ENCODE peak calls at places on chromosomes 6 and 20, in four cellular contexts. Q is neural progenitor cell; Z is HCT116; R is CD4-positive, CD25-positive, alpha-beta regulatory T cell. K is an unnamed sample.

GRCh38 chr6:56399672-56400263 is 152.4 kb upstream of the COL21A1 start:
- DNase-seq in Q (no peak), Z (no peak), R (no peak), K (no peak)

GRCh38 chr6:41467627-41468404 is 78.4 kb upstream of the FOXP4 start:
- DNase-seq in Q (no peak), Z (no peak), R (no peak), K (no peak)

GRCh38 chr6:16163535-16164300 is 34.8 kb downstream of the MYLIP start:
- DNase-seq in Q (no peak), Z (no peak), R (no peak), K (no peak)

GRCh38 chr6:169652896-169653295 is 48.9 kb downstream of the WDR27 start:
- DNase-seq in Q (no peak), Z (no peak), R (no peak), K (no peak)

GRCh38 chr6:39407446-39407993 is 85.0 kb upstream of the KCNK16 start:
- DNase-seq in Q (no peak), Z (no peak), R (no peak), K (no peak)

GRCh38 chr6:3355358-3356055 is 96.8 kb downstream of the PSMG4 start:
- DNase-seq in Q (peak; percentile 48), Z (no peak), R (peak; percentile 9), K (no peak)

GRCh38 chr20:50625986-50626677 is 65.2 kb downstream of the RIPOR3 start:
- DNase-seq in Q (peak; percentile 65), Z (peak; percentile 36), R (no peak), K (peak; percentile 68)

GRCh38 chr6:15308445-15309213 is 62.8 kb downstream of the JARID2 start:
- DNase-seq in Q (no peak), Z (no peak), R (no peak), K (no peak)

GRCh38 chr6:158002951-158003853 is 21.5 kb downstream of the SYNJ2 start:
- DNase-seq in Q (peak; percentile 50), Z (no peak), R (no peak), K (no peak)

GRCh38 chr6:106788761-106789160 is 159.4 kb downstream of the QRSL1 start:
- DNase-seq in Q (peak; percentile 6), Z (no peak), R (no peak), K (no peak)

GRCh38 chr20:10521836-10522235 is 86.7 kb downstream of the SLX4IP start:
- DNase-seq in Q (no peak), Z (no peak), R (no peak), K (no peak)

GRCh38 chr20:4067600-4068261 is 52.4 kb upstream of the RNF24 start:
- DNase-seq in Q (no peak), Z (no peak), R (no peak), K (no peak)

DNA sequence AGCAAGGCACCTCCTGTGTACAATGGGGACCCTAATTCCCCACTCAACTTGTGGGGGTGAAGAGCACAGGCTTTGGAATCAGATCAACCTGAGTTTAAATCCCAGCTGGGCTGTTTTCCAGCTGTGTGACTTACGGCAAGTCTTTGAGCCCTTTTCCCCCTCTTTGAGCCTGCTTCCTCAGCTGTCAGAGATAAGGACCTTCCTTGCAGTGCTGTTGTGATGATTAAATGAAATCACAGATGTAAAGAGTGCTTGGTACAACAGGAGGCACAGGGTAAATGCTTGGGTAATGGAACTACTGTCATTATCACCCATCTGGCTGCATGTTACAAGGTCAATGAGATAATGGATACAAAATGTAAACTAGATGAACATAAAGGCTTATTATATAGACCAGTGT is 3.2 kb downstream of the SNX21 start:
- DNase-seq in Q (no peak), Z (no peak), R (no peak), K (no peak)
- H3K4me3 ChIP-seq in Q (no peak overlapping the region), Z (no peak overlapping the region), R (no peak overlapping the region), K (no peak overlapping the region)

GRCh38 chr20:43190332-43190953 is 737 bp upstream of the PTPRT start:
- DNase-seq in Q (peak; percentile 16), Z (no peak), R (no peak), K (no peak)
- H3K27me3 ChIP-seq in Q (peaks cover 68% of the 10 kb centered on the region), Z (no peaks in the 10 kb centered on the region), R (peaks cover 12% of the 10 kb centered on the region), K (peaks cover 52% of the 10 kb centered on the region)

GRCh38 chr6:4809999-4810918 is 34.1 kb downstream of the CDYL start:
- DNase-seq in Q (no peak), Z (peak; percentile 21), R (no peak), K (no peak)
- H3K9me3 ChIP-seq in Q (no peaks in the 10 kb centered on the region), Z (no peaks in the 10 kb centered on the region), R (no peaks in the 10 kb centered on the region), K (peaks cover 6% of the 10 kb centered on the region)

DNA sequence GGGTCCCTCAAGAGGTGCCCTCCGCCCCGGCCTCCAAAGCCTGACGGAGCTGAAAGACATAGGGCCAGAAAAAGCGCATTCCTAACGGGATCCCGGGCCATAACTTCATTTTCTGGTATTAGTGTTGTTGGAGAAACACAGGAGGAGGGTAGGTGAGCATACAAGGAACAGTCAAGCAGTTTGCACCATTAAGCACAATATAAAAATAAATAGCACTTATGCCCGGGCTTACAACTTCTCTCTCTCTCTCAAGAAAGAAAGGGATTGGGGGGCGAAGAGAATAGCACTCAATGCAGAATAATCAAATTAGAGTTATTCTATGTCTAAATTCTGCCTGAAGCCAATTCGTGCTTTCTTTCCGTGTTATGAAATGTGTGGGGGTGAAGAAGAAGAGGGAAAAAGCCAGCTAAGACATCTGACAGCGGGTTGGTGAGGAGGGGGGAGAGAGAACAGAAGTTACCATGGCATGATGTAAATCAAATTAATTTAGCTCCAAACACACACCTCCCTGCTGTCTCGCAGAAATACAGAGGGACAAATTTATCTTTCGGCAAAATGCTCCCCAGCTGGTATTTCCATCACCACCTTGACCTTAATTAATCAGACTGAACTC is 493 bp upstream of the METTL24 start:
- DNase-seq in Q (no peak), Z (no peak), R (no peak), K (no peak)
- H3K4me3 ChIP-seq in Q (peak overlapping the region; percentile 60), Z (no peak overlapping the region), R (no peak overlapping the region), K (peak overlapping the region; percentile 51)

DNA sequence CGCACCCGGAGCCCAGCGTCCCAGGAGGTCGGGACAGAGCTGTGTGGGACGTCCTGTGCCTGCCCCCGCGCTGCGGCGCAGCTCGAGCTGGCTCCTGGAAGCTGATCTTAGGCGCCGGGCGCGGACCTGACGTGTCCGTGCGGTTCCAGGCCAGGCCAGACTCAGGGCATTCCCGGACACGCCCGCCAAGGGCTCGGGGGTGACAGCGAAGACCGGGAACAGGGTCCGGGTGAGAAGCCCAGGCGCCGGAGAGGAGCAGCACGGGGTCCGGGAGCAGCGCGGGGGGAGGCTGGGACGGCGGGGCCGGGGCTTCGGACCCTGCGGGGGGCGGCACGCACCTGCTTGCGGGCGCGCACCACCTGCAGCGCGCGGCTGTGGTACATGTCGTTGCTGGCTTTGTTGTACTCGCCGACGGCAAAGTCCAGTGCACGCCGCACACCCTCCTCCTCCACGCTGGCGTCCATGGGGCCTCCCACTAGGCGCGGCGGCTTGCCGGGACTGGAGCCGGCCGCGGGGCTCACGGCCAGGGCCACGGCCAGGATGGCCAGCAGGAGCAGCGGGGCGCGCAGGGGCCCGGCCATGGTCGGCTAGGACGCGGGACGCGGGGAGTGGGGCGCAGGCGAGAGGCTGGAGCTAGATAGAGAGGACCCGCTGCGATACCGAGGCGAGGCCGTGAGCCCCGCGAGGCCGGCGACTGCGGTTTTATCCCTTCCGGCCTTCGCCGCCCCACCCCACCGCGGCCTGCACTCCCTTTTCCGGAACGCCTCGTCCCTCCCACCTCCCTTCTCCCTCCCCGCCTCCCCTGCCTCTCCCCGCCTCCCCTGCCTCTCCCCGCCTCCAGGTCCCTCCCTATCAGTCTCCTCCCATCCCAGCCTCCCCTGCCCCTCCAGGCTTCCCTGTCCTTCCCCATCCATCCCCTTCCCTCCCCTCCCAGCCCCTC is at the start of gene CST3:
- DNase-seq in Q (peak; percentile 85), Z (peak; percentile 68), R (no peak), K (peak; percentile 49)
- H3K27me3 ChIP-seq in Q (peaks cover 14% of the 10 kb centered on the region), Z (no peaks in the 10 kb centered on the region), R (no peaks in the 10 kb centered on the region), K (peaks cover 3% of the 10 kb centered on the region)

GRCh38 chr6:168198302-168199180 is 119.5 kb upstream of the FRMD1 start:
- DNase-seq in Q (no peak), Z (no peak), R (no peak), K (no peak)
- H3K9me3 ChIP-seq in Q (no peaks in the 10 kb centered on the region), Z (no peaks in the 10 kb centered on the region), R (no peaks in the 10 kb centered on the region), K (no peaks in the 10 kb centered on the region)

K was measured in NT2/D1.